ENCODE peak calls at places on chromosomes 7 and 10, in five cellular contexts. K is adrenal gland, S is PC-9, D is AG10803, R is cardiac fibroblast. X is an unnamed sample.

GRCh38 chr7:23604296-23604640 is 7.1 kb downstream of the CCDC126 start:
- DNase-seq in K (no peak), S (no peak), D (peak), R (peak), X (no peak)

GRCh38 chr7:108010377-108010776 is 7.4 kb upstream of the LAMB1 start:
- DNase-seq in K (no peak), S (no peak), D (no peak), R (no peak), X (no peak)

GRCh38 chr7:7944619-7945282 is 23.8 kb upstream of the GLCCI1 start:
- DNase-seq in K (no peak), S (no peak), D (no peak), R (no peak), X (no peak)

GRCh38 chr10:47045331-47045861 is 134.2 kb downstream of the PTPN20 start:
- DNase-seq in K (no peak), S (no peak), D (no peak), R (no peak), X (no peak)

GRCh38 chr7:66379761-66380160 is 174.6 kb downstream of the TPST1 start:
- DNase-seq in K (no peak), S (no peak), D (peak), R (peak), X (no peak)

GRCh38 chr7:83519240-83519639 is 129.7 kb downstream of the SEMA3E start:
- DNase-seq in K (no peak), S (no peak), D (no peak), R (no peak), X (no peak)

GRCh38 chr10:102410427-102411073 is 8.0 kb downstream of the PSD start:
- DNase-seq in K (no peak), S (no peak), D (no peak), R (no peak), X (no peak)

GRCh38 chr7:147053761-147054160 is 937.2 kb downstream of the CNTNAP2 start:
- DNase-seq in K (no peak), S (no peak), D (peak), R (no peak), X (no peak)

GRCh38 chr10:114631678-114632417 is 26.2 kb downstream of the ABLIM1 start:
- DNase-seq in K (peak), S (peak), D (no peak), R (no peak), X (no peak)

GRCh38 chr7:111232249-111233084 is 141.5 kb downstream of the LRRN3 start:
- DNase-seq in K (no peak), S (no peak), D (peak), R (peak), X (no peak)

GRCh38 chr10:35398888-35399287 is 62.6 kb downstream of the CCNY start:
- DNase-seq in K (no peak), S (no peak), D (no peak), R (no peak), X (no peak)

GRCh38 chr10:72126184-72126871 is 38.0 kb upstream of the SPOCK2 start:
- DNase-seq in K (no peak), S (no peak), D (peak), R (peak), X (no peak)

GRCh38 chr10:59177031-59177861 is 803 bp downstream of the PHYHIPL start:
- DNase-seq in K (peak), S (no peak), D (peak), R (peak), X (no peak)

GRCh38 chr10:114307731-114308130 is 68.7 kb downstream of the VWA2 start:
- DNase-seq in K (no peak), S (no peak), D (no peak), R (no peak), X (no peak)

GRCh38 chr10:91652364-91652763 is 19.5 kb upstream of the PPP1R3C start:
- DNase-seq in K (no peak), S (peak), D (peak), R (peak), X (no peak)

GRCh38 chr10:131269776-131270460 is 41.6 kb downstream of the TCERG1L start:
- DNase-seq in K (no peak), S (no peak), D (no peak), R (no peak), X (no peak)

GRCh38 chr10:26000971-26001370 is 66.9 kb downstream of the MYO3A start:
- DNase-seq in K (no peak), S (no peak), D (no peak), R (no peak), X (no peak)

GRCh38 chr10:88754272-88754671 is 5.5 kb upstream of the LIPN start:
- DNase-seq in K (no peak), S (no peak), D (peak), R (peak), X (no peak)

GRCh38 chr10:15088428-15089261 is at the start of gene ACBD7:
- DNase-seq in K (peak), S (peak), D (peak), R (peak), X (peak)

DNA sequence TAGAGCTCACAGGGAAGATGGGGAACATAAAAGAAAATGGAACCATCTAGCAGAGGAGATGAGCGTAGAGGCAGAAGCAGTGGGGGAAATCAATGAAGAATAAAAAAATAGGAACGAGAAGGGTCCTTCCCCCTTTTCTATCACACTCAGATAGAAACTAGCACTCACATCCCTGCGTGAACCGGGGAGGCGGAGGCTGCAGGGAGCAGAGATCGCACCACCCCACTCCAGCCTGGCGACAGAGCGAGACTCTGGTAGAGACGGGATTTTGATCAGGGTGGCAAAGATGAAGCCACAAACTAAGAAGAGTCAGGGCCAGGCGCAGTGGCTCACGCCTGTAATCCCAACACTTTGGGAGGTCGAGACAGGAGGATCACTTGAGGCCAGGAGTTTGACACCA is 64.7 kb upstream of the ECHDC3 start:
- DNase-seq in K (no peak), S (no peak), D (no peak), R (no peak), X (no peak)
- TF ChIP-seq CTCF in K (no peak), S (no peak), D (no peak), R (no peak), X (no peak)

GRCh38 chr10:69328346-69328687 is 50.0 kb downstream of the HK1 start:
- DNase-seq in K (no peak), S (no peak), D (no peak), R (no peak), X (no peak)
- H3K4me3 ChIP-seq in K (no peak), S (no peak), D (peak), R (no peak), X (no peak)

GRCh38 chr7:75645570-75645969 is 93.2 kb downstream of the HIP1 start:
- DNase-seq in K (no peak), S (no peak), D (no peak), R (no peak), X (no peak)

GRCh38 chr7:75649462-75649861 is 89.3 kb downstream of the HIP1 start:
- DNase-seq in K (peak), S (no peak), D (no peak), R (no peak), X (no peak)

GRCh38 chr7:75644599-75644998 is 94.1 kb downstream of the HIP1 start:
- DNase-seq in K (no peak), S (no peak), D (no peak), R (peak), X (no peak)

GRCh38 chr7:75647709-75648438 is 90.9 kb downstream of the HIP1 start:
- DNase-seq in K (no peak), S (no peak), D (no peak), R (no peak), X (no peak)

GRCh38 chr7:75646551-75647102 is 92.1 kb downstream of the HIP1 start:
- DNase-seq in K (no peak), S (no peak), D (no peak), R (no peak), X (no peak)
- TF ChIP-seq CTCF in K (no peak), S (no peak), D (no peak), R (no peak), X (no peak)

GRCh38 chr10:32151876-32152275 is 95.7 kb upstream of the KIF5B start:
- DNase-seq in K (no peak), S (no peak), D (no peak), R (peak), X (no peak)

GRCh38 chr10:32153252-32153651 is 97.0 kb upstream of the KIF5B start:
- DNase-seq in K (no peak), S (no peak), D (no peak), R (no peak), X (no peak)

GRCh38 chr10:32156031-32156495 is 99.8 kb upstream of the KIF5B start:
- DNase-seq in K (no peak), S (no peak), D (no peak), R (no peak), X (peak)

GRCh38 chr10:32153931-32154330 is 97.7 kb upstream of the KIF5B start:
- DNase-seq in K (no peak), S (no peak), D (peak), R (peak), X (no peak)

GRCh38 chr10:32155075-32155516 is 98.9 kb upstream of the KIF5B start:
- DNase-seq in K (no peak), S (peak), D (peak), R (peak), X (no peak)
- H3K4me3 ChIP-seq in K (no peak), S (peak), D (no peak), R (no peak), X (no peak)

GRCh38 chr7:45415265-45415664 is 158.9 kb upstream of the ADCY1 start:
- DNase-seq in K (no peak), S (no peak), D (no peak), R (no peak), X (no peak)
- TF ChIP-seq CTCF in K (no peak), S (no peak), D (no peak), R (no peak), X (no peak)

GRCh38 chr7:131031100-131031868 is 296.4 kb upstream of the MKLN1 start:
- DNase-seq in K (no peak), S (no peak), D (no peak), R (no peak), X (no peak)

GRCh38 chr7:131026297-131027003 is 292.4 kb upstream of the KLF14 start:
- DNase-seq in K (no peak), S (no peak), D (peak), R (peak), X (no peak)

GRCh38 chr7:131028293-131028692 is 294.3 kb upstream of the KLF14 start:
- DNase-seq in K (no peak), S (no peak), D (no peak), R (no peak), X (no peak)

GRCh38 chr7:131027287-131027773 is 293.3 kb upstream of the KLF14 start:
- DNase-seq in K (peak), S (no peak), D (peak), R (peak), X (no peak)

DNA sequence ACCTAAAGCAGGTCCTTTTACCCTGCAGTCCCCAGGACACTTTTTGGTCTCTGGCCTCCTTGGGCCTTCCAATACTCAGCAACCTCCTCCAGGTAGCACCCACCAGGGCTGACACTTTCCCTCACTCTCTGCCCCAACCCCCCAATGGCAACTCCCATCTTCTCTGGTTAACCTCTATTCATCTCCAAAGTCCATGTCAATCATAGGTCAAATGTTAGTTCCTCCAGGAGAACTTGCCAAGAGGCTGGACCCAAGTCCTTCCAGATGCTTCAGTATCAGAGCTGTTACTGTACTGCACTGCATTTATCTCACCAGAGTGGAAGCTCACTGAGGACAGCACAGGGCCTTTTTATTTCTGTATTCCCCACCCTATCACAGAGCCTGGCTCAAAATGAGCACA is 295.0 kb upstream of the KLF14 start:
- DNase-seq in K (no peak), S (no peak), D (no peak), R (no peak), X (no peak)
- H3K4me3 ChIP-seq in K (no peak), S (no peak), D (no peak), R (no peak), X (no peak)

DNA sequence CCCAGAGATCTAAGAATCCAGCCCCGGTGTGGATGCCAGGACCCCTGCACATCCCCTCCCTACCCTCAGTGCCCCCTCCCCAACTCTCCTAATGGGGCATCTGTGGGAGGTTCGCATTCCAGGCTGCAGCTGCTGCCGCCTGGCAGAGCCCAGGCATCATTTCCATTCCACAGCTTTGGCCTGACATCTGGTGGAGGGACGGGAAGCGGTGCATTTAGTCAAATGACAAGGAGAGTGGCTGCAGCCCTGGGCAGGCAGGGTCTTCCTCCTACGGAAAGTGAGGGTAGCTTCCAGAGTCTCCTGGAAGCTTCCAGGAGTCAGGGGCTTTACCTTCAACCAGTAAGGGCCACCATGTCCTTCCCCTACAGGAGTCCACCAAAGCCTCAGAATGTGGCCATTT is 30.8 kb downstream of the PRLHR start:
- DNase-seq in K (no peak), S (peak), D (peak), R (peak), X (no peak)
- TF ChIP-seq CTCF in K (no peak), S (peak), D (peak), R (peak), X (peak)

DNA sequence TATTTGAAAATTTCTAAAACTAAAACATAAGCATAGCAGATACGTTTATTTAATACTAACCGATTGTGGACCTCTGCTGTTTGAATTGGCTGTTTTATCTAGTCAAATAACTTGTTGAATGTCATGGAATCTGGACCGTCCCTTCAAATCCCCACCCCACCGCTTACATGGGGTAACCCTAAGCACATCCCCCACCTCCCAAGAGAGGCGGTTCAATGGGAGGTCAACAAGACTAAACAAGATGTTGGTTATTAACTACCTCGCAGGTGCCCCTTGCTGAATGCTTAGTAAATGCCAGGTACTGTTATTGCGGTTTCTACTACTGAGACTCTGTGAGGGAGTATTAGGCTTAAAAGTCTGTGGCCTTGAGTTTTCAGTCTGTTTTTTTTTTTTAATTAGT is 70.9 kb downstream of the DAGLB start:
- DNase-seq in K (no peak), S (no peak), D (no peak), R (no peak), X (no peak)
- H3K4me3 ChIP-seq in K (no peak), S (peak), D (peak), R (no peak), X (peak)